ENCODE peak calls at places on chromosomes 11 and 22, in five cellular contexts. J is hippocampal formation, K is EL, H is T-helper 2 cell, Z is glutamatergic neuron. A is an unnamed sample.

GRCh38 chr11:59755701-59756495 is 722 bp downstream of the STX3 start:
- DNase-seq in H (peak; percentile 7), K (peak; percentile 87), J (peak; percentile 37), Z (peak; percentile 61), A (peak; percentile 67)

GRCh38 chr22:50274311-50274710 is 4.1 kb upstream of the MAPK11 start:
- DNase-seq in Z (peak; percentile 62), H (peak; percentile 70), K (peak; percentile 44), J (peak; percentile 27), A (peak; percentile 62)

GRCh38 chr11:113477321-113477720 is 2.1 kb upstream of the DRD2 start:
- DNase-seq in J (no peak), Z (peak; percentile 78), H (peak; percentile 30), K (no peak), A (no peak)

GRCh38 chr11:111330234-111330893 is 32.0 kb downstream of the POU2AF3 start:
- DNase-seq in Z (no peak), H (no peak), J (no peak), K (no peak), A (no peak)

GRCh38 chr11:43924112-43924855 is 18.2 kb upstream of the C11orf96 start:
- DNase-seq in K (no peak), Z (no peak), H (no peak), J (no peak), A (no peak)

GRCh38 chr11:10452211-10452767 is 2.8 kb upstream of the AMPD3 start:
- DNase-seq in Z (no peak), H (no peak), K (no peak), J (peak; percentile 61), A (no peak)

GRCh38 chr11:118010738-118011461 is 24.7 kb downstream of the IL10RA start:
- DNase-seq in Z (no peak), K (no peak), J (no peak), H (no peak), A (no peak)

GRCh38 chr22:21102659-21103267 is 57.0 kb downstream of the LRRC74B start:
- DNase-seq in Z (peak; percentile 91), H (peak; percentile 68), J (peak; percentile 8), K (peak; percentile 83), A (peak; percentile 55)

GRCh38 chr11:65109231-65110198 is 2.2 kb upstream of the TM7SF2 start:
- DNase-seq in H (no peak), K (no peak), J (no peak), Z (no peak), A (no peak)

GRCh38 chr11:115869780-115870431 is 365.7 kb upstream of the CADM1 start:
- DNase-seq in Z (peak; percentile 74), H (peak; percentile 89), J (no peak), K (no peak), A (no peak)

GRCh38 chr11:116986521-116987105 is 111.6 kb downstream of the SIK3 start:
- DNase-seq in K (peak; percentile 83), Z (no peak), H (peak; percentile 50), J (no peak), A (peak; percentile 95)

GRCh38 chr11:2186669-2187266 is 15.2 kb upstream of the TH start:
- DNase-seq in Z (peak; percentile 66), K (peak; percentile 23), H (peak; percentile 37), J (no peak), A (no peak)

GRCh38 chr22:29625090-29625825 is 21.8 kb downstream of the NF2 start:
- DNase-seq in J (peak; percentile 48), Z (peak; percentile 35), H (peak; percentile 70), K (peak; percentile 90), A (peak; percentile 83)

GRCh38 chr11:103035656-103036434 is 56.1 kb downstream of the DCUN1D5 start:
- DNase-seq in J (peak; percentile 14), Z (no peak), K (peak; percentile 84), H (peak; percentile 83), A (peak; percentile 86)

GRCh38 chr11:123251656-123252344 is 56.8 kb upstream of the CLMP start:
- DNase-seq in H (no peak), K (no peak), J (no peak), Z (no peak), A (peak; percentile 80)

GRCh38 chr11:44575288-44575672 is 9.8 kb downstream of the CD82 start:
- DNase-seq in H (peak; percentile 41), J (no peak), Z (no peak), K (peak; percentile 79), A (peak; percentile 87)

GRCh38 chr22:29143848-29144785 is 61.6 kb upstream of the EMID1 start:
- DNase-seq in Z (no peak), H (no peak), K (no peak), J (no peak), A (no peak)